ENCODE peak calls at places on chromosomes 5 and 9, in nine cellular contexts. One of them, this sample, is unnamed.

GRCh38 chr5:3365501-3366215 is 230.0 kb upstream of the IRX1 start:
- DNase-seq in activated naive CD4-positive, alpha-beta T cell: no peak
- DNase-seq in stimulated activated CD8-positive, alpha-beta memory T cell treated with anti-CD3 and anti-CD28 coated beads, Interleukin-15, amount 100 ng/mL, for 24 hours: no peak
- DNase-seq in CD4-positive, alpha-beta T cell: no peak
- DNase-seq in COR-L47: no peak
- DNase-seq in HT-29: no peak
- DNase-seq in Panc1: no peak
- DNase-seq in amniotic epithelial cell: no peak
- DNase-seq in stimulated activated CD4-positive, alpha-beta T cell treated with anti-CD3 and anti-CD28 coated beads, Interleukin-1b, Interleukin-23, amount 100 ng/mL, for 1 hour: no peak
- DNase-seq in this sample: no peak

GRCh38 chr9:37542895-37543294 is 33.3 kb downstream of the FBXO10 start:
- DNase-seq in Panc1: no peak
- DNase-seq in COR-L47: no peak
- DNase-seq in activated naive CD4-positive, alpha-beta T cell: no peak
- DNase-seq in CD4-positive, alpha-beta T cell: no peak
- DNase-seq in amniotic epithelial cell: peak; percentile 26
- DNase-seq in stimulated activated CD8-positive, alpha-beta memory T cell treated with anti-CD3 and anti-CD28 coated beads, Interleukin-15, amount 100 ng/mL, for 24 hours: no peak
- DNase-seq in stimulated activated CD4-positive, alpha-beta T cell treated with anti-CD3 and anti-CD28 coated beads, Interleukin-1b, Interleukin-23, amount 100 ng/mL, for 1 hour: no peak
- DNase-seq in HT-29: no peak
- DNase-seq in this sample: no peak

GRCh38 chr9:95313010-95313498 is 4.5 kb downstream of the FANCC start:
- DNase-seq in amniotic epithelial cell: peak; percentile 56
- DNase-seq in stimulated activated CD4-positive, alpha-beta T cell treated with anti-CD3 and anti-CD28 coated beads, Interleukin-1b, Interleukin-23, amount 100 ng/mL, for 1 hour: no peak
- DNase-seq in stimulated activated CD8-positive, alpha-beta memory T cell treated with anti-CD3 and anti-CD28 coated beads, Interleukin-15, amount 100 ng/mL, for 24 hours: no peak
- DNase-seq in activated naive CD4-positive, alpha-beta T cell: no peak
- DNase-seq in CD4-positive, alpha-beta T cell: no peak
- DNase-seq in COR-L47: peak; percentile 92
- DNase-seq in Panc1: no peak
- DNase-seq in HT-29: peak; percentile 68
- DNase-seq in this sample: peak; percentile 75

GRCh38 chr5:31811210-31811609 is 172.3 kb downstream of the PDZD2 start:
- DNase-seq in COR-L47: no peak
- DNase-seq in Panc1: peak; percentile 28
- DNase-seq in amniotic epithelial cell: peak; percentile 94
- DNase-seq in HT-29: no peak
- DNase-seq in activated naive CD4-positive, alpha-beta T cell: no peak
- DNase-seq in stimulated activated CD8-positive, alpha-beta memory T cell treated with anti-CD3 and anti-CD28 coated beads, Interleukin-15, amount 100 ng/mL, for 24 hours: no peak
- DNase-seq in CD4-positive, alpha-beta T cell: no peak
- DNase-seq in stimulated activated CD4-positive, alpha-beta T cell treated with anti-CD3 and anti-CD28 coated beads, Interleukin-1b, Interleukin-23, amount 100 ng/mL, for 1 hour: no peak
- DNase-seq in this sample: peak; percentile 17

GRCh38 chr9:110048976-110049698 is 158.8 kb downstream of the C9orf152 start:
- DNase-seq in stimulated activated CD8-positive, alpha-beta memory T cell treated with anti-CD3 and anti-CD28 coated beads, Interleukin-15, amount 100 ng/mL, for 24 hours: no peak
- DNase-seq in stimulated activated CD4-positive, alpha-beta T cell treated with anti-CD3 and anti-CD28 coated beads, Interleukin-1b, Interleukin-23, amount 100 ng/mL, for 1 hour: peak; percentile 6
- DNase-seq in activated naive CD4-positive, alpha-beta T cell: no peak
- DNase-seq in amniotic epithelial cell: peak; percentile 42
- DNase-seq in COR-L47: no peak
- DNase-seq in CD4-positive, alpha-beta T cell: peak; percentile 4
- DNase-seq in HT-29: no peak
- DNase-seq in Panc1: no peak
- DNase-seq in this sample: no peak

GRCh38 chr5:174798411-174798930 is 74.1 kb downstream of the MSX2 start:
- DNase-seq in HT-29: no peak
- DNase-seq in CD4-positive, alpha-beta T cell: no peak
- DNase-seq in stimulated activated CD8-positive, alpha-beta memory T cell treated with anti-CD3 and anti-CD28 coated beads, Interleukin-15, amount 100 ng/mL, for 24 hours: no peak
- DNase-seq in amniotic epithelial cell: no peak
- DNase-seq in Panc1: no peak
- DNase-seq in stimulated activated CD4-positive, alpha-beta T cell treated with anti-CD3 and anti-CD28 coated beads, Interleukin-1b, Interleukin-23, amount 100 ng/mL, for 1 hour: no peak
- DNase-seq in activated naive CD4-positive, alpha-beta T cell: no peak
- DNase-seq in COR-L47: no peak
- DNase-seq in this sample: no peak

GRCh38 chr5:88665750-88666215 is 217.2 kb downstream of the MEF2C start:
- DNase-seq in amniotic epithelial cell: no peak
- DNase-seq in CD4-positive, alpha-beta T cell: no peak
- DNase-seq in stimulated activated CD4-positive, alpha-beta T cell treated with anti-CD3 and anti-CD28 coated beads, Interleukin-1b, Interleukin-23, amount 100 ng/mL, for 1 hour: no peak
- DNase-seq in HT-29: no peak
- DNase-seq in stimulated activated CD8-positive, alpha-beta memory T cell treated with anti-CD3 and anti-CD28 coated beads, Interleukin-15, amount 100 ng/mL, for 24 hours: no peak
- DNase-seq in Panc1: no peak
- DNase-seq in activated naive CD4-positive, alpha-beta T cell: no peak
- DNase-seq in COR-L47: no peak
- DNase-seq in this sample: no peak

GRCh38 chr9:76373173-76373771 is 21.0 kb downstream of the RFK start:
- DNase-seq in stimulated activated CD8-positive, alpha-beta memory T cell treated with anti-CD3 and anti-CD28 coated beads, Interleukin-15, amount 100 ng/mL, for 24 hours: no peak
- DNase-seq in HT-29: peak; percentile 68
- DNase-seq in activated naive CD4-positive, alpha-beta T cell: no peak
- DNase-seq in stimulated activated CD4-positive, alpha-beta T cell treated with anti-CD3 and anti-CD28 coated beads, Interleukin-1b, Interleukin-23, amount 100 ng/mL, for 1 hour: no peak
- DNase-seq in COR-L47: no peak
- DNase-seq in Panc1: no peak
- DNase-seq in CD4-positive, alpha-beta T cell: no peak
- DNase-seq in amniotic epithelial cell: peak; percentile 68
- DNase-seq in this sample: peak; percentile 93

GRCh38 chr5:72723584-72723983 is 92.9 kb upstream of the TNPO1 start:
- DNase-seq in COR-L47: no peak
- DNase-seq in CD4-positive, alpha-beta T cell: no peak
- DNase-seq in amniotic epithelial cell: no peak
- DNase-seq in HT-29: peak; percentile 17
- DNase-seq in Panc1: no peak
- DNase-seq in activated naive CD4-positive, alpha-beta T cell: no peak
- DNase-seq in stimulated activated CD4-positive, alpha-beta T cell treated with anti-CD3 and anti-CD28 coated beads, Interleukin-1b, Interleukin-23, amount 100 ng/mL, for 1 hour: no peak
- DNase-seq in stimulated activated CD8-positive, alpha-beta memory T cell treated with anti-CD3 and anti-CD28 coated beads, Interleukin-15, amount 100 ng/mL, for 24 hours: no peak
- DNase-seq in this sample: no peak

GRCh38 chr5:170571331-170571731 is 67.5 kb downstream of the KCNIP1 start:
- DNase-seq in stimulated activated CD4-positive, alpha-beta T cell treated with anti-CD3 and anti-CD28 coated beads, Interleukin-1b, Interleukin-23, amount 100 ng/mL, for 1 hour: no peak
- DNase-seq in amniotic epithelial cell: peak; percentile 83
- DNase-seq in activated naive CD4-positive, alpha-beta T cell: no peak
- DNase-seq in Panc1: no peak
- DNase-seq in COR-L47: no peak
- DNase-seq in HT-29: peak; percentile 14
- DNase-seq in CD4-positive, alpha-beta T cell: no peak
- DNase-seq in stimulated activated CD8-positive, alpha-beta memory T cell treated with anti-CD3 and anti-CD28 coated beads, Interleukin-15, amount 100 ng/mL, for 24 hours: no peak
- DNase-seq in this sample: peak; percentile 4

GRCh38 chr9:90014421-90014820 is 409.6 kb downstream of the GADD45G start:
- DNase-seq in activated naive CD4-positive, alpha-beta T cell: no peak
- DNase-seq in CD4-positive, alpha-beta T cell: no peak
- DNase-seq in stimulated activated CD8-positive, alpha-beta memory T cell treated with anti-CD3 and anti-CD28 coated beads, Interleukin-15, amount 100 ng/mL, for 24 hours: no peak
- DNase-seq in stimulated activated CD4-positive, alpha-beta T cell treated with anti-CD3 and anti-CD28 coated beads, Interleukin-1b, Interleukin-23, amount 100 ng/mL, for 1 hour: no peak
- DNase-seq in Panc1: no peak
- DNase-seq in COR-L47: no peak
- DNase-seq in HT-29: no peak
- DNase-seq in amniotic epithelial cell: no peak
- DNase-seq in this sample: no peak

GRCh38 chr5:136194611-136195010 is 1.6 kb upstream of the SMIM32 start:
- DNase-seq in Panc1: no peak
- DNase-seq in HT-29: no peak
- DNase-seq in stimulated activated CD8-positive, alpha-beta memory T cell treated with anti-CD3 and anti-CD28 coated beads, Interleukin-15, amount 100 ng/mL, for 24 hours: no peak
- DNase-seq in COR-L47: no peak
- DNase-seq in CD4-positive, alpha-beta T cell: no peak
- DNase-seq in amniotic epithelial cell: no peak
- DNase-seq in activated naive CD4-positive, alpha-beta T cell: no peak
- DNase-seq in stimulated activated CD4-positive, alpha-beta T cell treated with anti-CD3 and anti-CD28 coated beads, Interleukin-1b, Interleukin-23, amount 100 ng/mL, for 1 hour: no peak
- DNase-seq in this sample: no peak

GRCh38 chr9:94802795-94803194 is 76.3 kb downstream of the AOPEP start:
- DNase-seq in amniotic epithelial cell: peak; percentile 87
- DNase-seq in stimulated activated CD4-positive, alpha-beta T cell treated with anti-CD3 and anti-CD28 coated beads, Interleukin-1b, Interleukin-23, amount 100 ng/mL, for 1 hour: no peak
- DNase-seq in COR-L47: no peak
- DNase-seq in stimulated activated CD8-positive, alpha-beta memory T cell treated with anti-CD3 and anti-CD28 coated beads, Interleukin-15, amount 100 ng/mL, for 24 hours: no peak
- DNase-seq in Panc1: no peak
- DNase-seq in activated naive CD4-positive, alpha-beta T cell: no peak
- DNase-seq in HT-29: no peak
- DNase-seq in CD4-positive, alpha-beta T cell: no peak
- DNase-seq in this sample: no peak

GRCh38 chr9:78468231-78468630 is 171.3 kb downstream of the PSAT1 start:
- DNase-seq in amniotic epithelial cell: no peak
- DNase-seq in stimulated activated CD8-positive, alpha-beta memory T cell treated with anti-CD3 and anti-CD28 coated beads, Interleukin-15, amount 100 ng/mL, for 24 hours: no peak
- DNase-seq in activated naive CD4-positive, alpha-beta T cell: no peak
- DNase-seq in Panc1: no peak
- DNase-seq in CD4-positive, alpha-beta T cell: no peak
- DNase-seq in HT-29: no peak
- DNase-seq in stimulated activated CD4-positive, alpha-beta T cell treated with anti-CD3 and anti-CD28 coated beads, Interleukin-1b, Interleukin-23, amount 100 ng/mL, for 1 hour: no peak
- DNase-seq in COR-L47: no peak
- DNase-seq in this sample: no peak

This sample was measured in HepG2.